ENCODE peak calls at places on chromosomes 13 and 19, in four cellular contexts. W is H9, C is brain microvascular endothelial cell, T is AG09319. R is an unnamed sample.

GRCh38 chr19:2399582-2399981 is 27.8 kb downstream of the TIMM13 start:
- DNase-seq in C (no peak), T (no peak), W (no peak), R (no peak)

GRCh38 chr13:98976941-98977340 is 923 bp downstream of the DOCK9 start:
- DNase-seq in C (no peak), T (no peak), W (no peak), R (no peak)

GRCh38 chr19:4983346-4984105 is 14.6 kb downstream of the KDM4B start:
- DNase-seq in W (no peak), C (no peak), T (no peak), R (no peak)

GRCh38 chr13:76965759-76966421 is 17.6 kb downstream of the ACOD1 start:
- DNase-seq in W (no peak), T (peak; percentile 75), C (peak; percentile 62), R (no peak)

GRCh38 chr13:34334984-34335661 is 517.2 kb downstream of the RFC3 start:
- DNase-seq in T (no peak), C (no peak), W (no peak), R (no peak)

GRCh38 chr13:40275636-40276035 is 390.8 kb downstream of the FOXO1 start:
- DNase-seq in C (peak; percentile 26), W (no peak), T (no peak), R (no peak)

GRCh38 chr19:3880471-3881271 is at the start of gene ATCAY:
- DNase-seq in T (no peak), C (no peak), W (peak; percentile 90), R (no peak)

GRCh38 chr13:32048816-32049215 is 17.2 kb downstream of the FRY start:
- DNase-seq in C (no peak), W (no peak), T (no peak), R (no peak)

GRCh38 chr19:32287811-32288227 is 57.6 kb upstream of the ZNF507 start:
- DNase-seq in W (peak; percentile 84), C (peak; percentile 68), T (peak; percentile 57), R (no peak)

GRCh38 chr13:78881054-78881453 is 222.1 kb upstream of the OBI1 start:
- DNase-seq in C (no peak), W (no peak), T (no peak), R (no peak)

GRCh38 chr19:34596989-34597388 is 80.0 kb downstream of the SCGB2B2 start:
- DNase-seq in T (no peak), C (no peak), W (no peak), R (no peak)

GRCh38 chr13:113155982-113156655 is 2.3 kb upstream of the PROZ start:
- DNase-seq in C (no peak), W (peak; percentile 8), T (no peak), R (no peak)

GRCh38 chr13:27868639-27869435 is 51.0 kb upstream of the PDX1 start:
- DNase-seq in C (peak; percentile 1), T (no peak), W (no peak), R (no peak)

GRCh38 chr19:50230379-50231351 is 27.2 kb downstream of the MYH14 start:
- DNase-seq in T (no peak), C (no peak), W (peak; percentile 87), R (no peak)
- TF ChIP-seq CTCF in T (no peak), C (no peak), W (peak; percentile 77), R (no peak)

DNA sequence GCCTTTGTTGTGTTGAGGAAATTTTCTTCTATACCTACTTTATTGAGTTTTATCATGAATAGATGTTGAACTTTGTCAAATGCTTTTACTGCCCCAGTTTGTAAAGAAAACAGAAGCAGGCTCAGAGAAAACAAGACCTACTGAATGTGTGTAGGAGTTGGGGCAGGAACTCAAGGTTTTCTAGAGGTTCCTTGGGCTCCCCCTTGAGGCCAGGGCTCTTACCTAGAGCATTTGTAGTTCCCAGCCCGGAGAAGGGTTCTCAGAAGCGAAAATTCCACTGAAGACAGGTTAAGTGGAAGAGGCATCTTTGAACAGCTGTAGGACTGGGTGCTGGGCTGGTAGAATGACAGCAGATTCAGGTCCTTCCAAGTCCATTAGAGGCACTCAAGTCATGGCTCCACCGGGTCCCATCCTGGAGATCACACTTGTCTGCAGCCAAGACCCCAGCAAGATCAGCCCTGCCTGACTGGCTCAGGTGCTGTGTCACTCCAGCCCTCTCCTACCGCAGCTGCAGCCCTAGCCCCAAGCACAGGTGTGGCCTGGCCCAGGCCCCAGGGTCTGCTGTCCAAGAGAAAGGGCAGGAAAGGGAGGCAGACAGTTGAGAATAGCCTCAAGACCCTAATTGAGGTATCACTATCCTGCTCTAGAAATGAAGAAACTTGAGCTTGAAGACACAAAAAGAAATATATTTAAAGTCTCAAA is 425.5 kb downstream of the PCDH20 start:
- DNase-seq in C (no peak), W (peak; percentile 35), T (no peak), R (no peak)
- TF ChIP-seq CTCF in C (no peak), W (peak; percentile 60), T (no peak), R (no peak)

GRCh38 chr13:30673669-30674521 is 56.2 kb downstream of the USPL1 start:
- DNase-seq in C (peak; percentile 68), W (peak; percentile 84), T (peak; percentile 48), R (peak; percentile 81)
- TF ChIP-seq CTCF in C (peak; percentile 67), W (peak; percentile 86), T (peak; percentile 55), R (peak; percentile 45)

GRCh38 chr19:12967907-12968306 is 1.5 kb upstream of the DAND5 start:
- DNase-seq in T (no peak), C (no peak), W (no peak), R (no peak)

GRCh38 chr19:12970070-12970820 is 869 bp downstream of the DAND5 start:
- DNase-seq in C (no peak), W (no peak), T (no peak), R (no peak)

GRCh38 chr19:12965812-12966135 is 3.6 kb upstream of the DAND5 start:
- DNase-seq in W (no peak), T (no peak), C (no peak), R (no peak)

GRCh38 chr19:12969292-12969988 is at the start of gene DAND5:
- DNase-seq in T (no peak), C (no peak), W (no peak), R (no peak)

GRCh38 chr19:12965017-12965811 is 4.2 kb upstream of the DAND5 start:
- DNase-seq in T (no peak), W (peak; percentile 92), C (peak; percentile 64), R (peak; percentile 65)
- TF ChIP-seq CTCF in T (peak; percentile 86), W (peak; percentile 92), C (peak; percentile 88), R (peak; percentile 99)

GRCh38 chr19:10898633-10899032 is 27.3 kb downstream of the CARM1 start:
- DNase-seq in T (no peak), C (no peak), W (no peak), R (no peak)

GRCh38 chr19:10896851-10897526 is 25.6 kb downstream of the CARM1 start:
- DNase-seq in W (no peak), T (no peak), C (no peak), R (no peak)

GRCh38 chr19:10894911-10895213 is 23.5 kb downstream of the CARM1 start:
- DNase-seq in W (no peak), C (no peak), T (no peak), R (no peak)

GRCh38 chr19:10895363-10895762 is 24.0 kb downstream of the CARM1 start:
- DNase-seq in T (no peak), W (no peak), C (no peak), R (no peak)

GRCh38 chr19:10895920-10896319 is 24.6 kb downstream of the CARM1 start:
- DNase-seq in W (peak; percentile 64), C (no peak), T (no peak), R (no peak)
- TF ChIP-seq CTCF in W (peak; percentile 56), C (peak; percentile 41), T (no peak), R (no peak)

DNA sequence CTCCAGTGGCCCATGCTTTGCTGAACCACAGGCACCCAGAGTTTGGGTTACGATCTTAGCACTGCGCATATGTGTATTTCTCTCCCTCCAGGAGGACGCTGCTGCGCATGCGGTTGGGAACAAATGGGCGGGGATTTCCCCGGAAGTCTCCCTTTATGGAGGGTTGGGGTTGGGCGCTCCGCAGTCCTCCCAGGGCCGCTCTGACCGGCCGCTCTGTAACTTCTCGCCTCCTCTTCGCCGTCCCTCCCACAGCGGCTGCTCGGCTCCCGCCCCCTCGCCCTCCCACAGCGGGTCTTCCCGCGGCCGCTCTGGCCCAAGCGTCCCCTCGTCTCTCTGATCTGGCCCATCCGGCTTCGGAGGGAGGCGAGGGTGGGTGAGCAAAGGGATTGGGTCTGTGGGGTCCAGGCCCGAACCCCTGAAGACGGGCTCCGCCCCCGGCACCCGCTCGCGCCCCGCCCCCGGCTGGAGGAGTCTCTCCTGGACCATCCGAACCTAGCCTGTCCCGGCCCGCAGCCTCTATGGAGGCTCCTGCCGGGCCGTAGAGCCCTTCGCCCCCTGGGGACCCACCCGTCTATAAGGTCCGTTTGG is at the start of gene MEGF8:
- DNase-seq in W (peak; percentile 99), T (peak; percentile 97), C (peak; percentile 98), R (peak; percentile 99)
- TF ChIP-seq CTCF in W (peak; percentile 92), T (peak; percentile 96), C (peak; percentile 96), R (no peak)

GRCh38 chr19:39502640-39503417 is 4.1 kb downstream of the DLL3 start:
- DNase-seq in C (no peak), W (peak; percentile 81), T (peak; percentile 28), R (peak; percentile 80)
- TF ChIP-seq CTCF in C (peak; percentile 51), W (peak; percentile 95), T (peak; percentile 23), R (peak; percentile 68)

DNA sequence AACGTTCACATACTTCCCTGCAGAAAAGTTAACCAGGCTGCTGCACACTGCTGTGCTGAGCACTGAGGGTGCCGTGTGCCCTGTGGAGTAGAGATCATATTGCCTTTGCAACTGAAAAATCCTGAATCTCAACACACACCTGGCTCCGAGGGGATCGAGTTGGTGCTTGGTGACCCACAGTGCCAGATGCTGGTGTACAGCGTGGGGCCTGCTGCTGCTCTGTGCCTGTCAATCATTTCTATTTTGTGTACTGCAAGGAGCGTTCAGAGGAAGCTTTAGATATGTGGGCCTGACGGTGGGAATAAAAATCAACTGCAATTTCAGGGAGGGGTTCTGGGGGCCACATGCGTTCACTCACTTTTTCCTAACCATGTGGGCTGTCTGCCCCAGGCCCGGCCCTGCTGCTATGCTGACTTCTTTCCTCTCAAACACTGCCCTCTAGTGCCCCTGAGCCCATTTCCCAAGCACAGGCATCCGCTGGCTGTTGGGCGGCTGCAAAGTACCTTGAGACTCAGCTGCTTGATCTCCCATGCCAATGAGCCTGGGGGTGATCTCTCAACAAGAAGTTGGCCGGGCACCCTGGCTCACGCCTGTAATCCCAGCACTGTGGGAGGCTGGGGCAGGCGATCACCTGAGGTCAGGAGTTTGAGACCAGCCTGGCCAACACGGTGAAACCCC is 9.7 kb upstream of the LENG8 start:
- DNase-seq in W (peak; percentile 83), C (peak; percentile 52), T (no peak), R (peak; percentile 27)
- TF ChIP-seq CTCF in W (peak; percentile 75), C (peak; percentile 75), T (peak; percentile 39), R (no peak)

DNA sequence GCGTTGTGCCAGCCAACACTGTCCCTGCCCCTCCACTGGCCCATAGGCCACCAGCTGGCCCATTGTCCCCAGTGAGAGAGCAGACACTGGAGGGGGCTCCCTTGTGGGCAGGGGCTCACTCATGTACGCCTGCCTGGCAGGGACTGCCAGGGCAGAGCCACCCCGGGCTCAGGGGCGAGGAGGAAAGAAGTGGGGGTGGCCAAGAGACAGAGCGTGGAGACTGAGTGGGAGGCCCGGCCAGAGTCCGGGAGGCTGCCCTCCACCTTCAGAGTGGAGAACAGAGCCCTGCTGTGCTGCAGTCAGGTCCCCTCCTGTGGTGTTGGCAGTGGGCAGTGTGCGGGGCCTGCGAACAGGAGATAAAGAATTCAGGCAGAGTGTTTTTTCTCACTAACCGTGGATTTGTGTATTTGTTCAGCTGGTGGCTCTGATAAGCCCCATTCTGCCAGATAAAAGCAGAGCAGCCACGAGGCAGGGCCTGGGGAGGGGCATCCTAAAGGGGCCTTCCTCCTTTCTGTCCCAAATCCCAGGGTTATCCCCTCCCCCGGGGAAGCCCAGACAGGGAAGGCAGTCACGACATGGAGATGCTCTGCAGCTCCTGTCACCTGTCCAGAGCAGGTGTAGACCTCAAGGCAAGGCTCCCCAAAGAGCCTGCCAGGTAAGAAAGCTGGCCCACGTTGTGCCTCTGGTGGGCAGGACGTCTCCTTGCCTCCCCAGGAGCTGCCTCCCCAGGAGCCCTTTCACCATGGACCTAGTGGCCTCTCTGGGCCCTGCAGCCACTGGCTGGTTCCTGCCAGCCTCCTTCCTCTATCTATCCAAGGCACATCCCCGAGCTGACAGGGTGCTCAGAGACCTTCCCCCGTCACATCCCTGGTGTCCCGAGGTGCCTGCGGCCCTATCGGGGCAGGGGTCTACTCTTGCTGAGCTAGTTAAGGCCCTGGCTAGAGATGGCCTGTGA is 33.0 kb downstream of the LYL1 start:
- DNase-seq in W (no peak), T (no peak), C (no peak), R (no peak)
- TF ChIP-seq CTCF in W (no peak), T (no peak), C (peak; percentile 30), R (no peak)